ENCODE peak calls at places on chromosomes 2 and 18, in five cellular contexts. N is CD8-positive, alpha-beta T cell; E is stimulated activated CD8-positive, alpha-beta memory T cell treated with anti-CD3 and anti-CD28 coated beads, Interleukin-15, amount 100 ng/mL, for 48 hours; M is activated T-cell treated with anti-CD3 and anti-CD28 coated beads for 1 hour; D is BJ. J is an unnamed sample.

GRCh38 chr2:189369566-189369965 is 71.7 kb upstream of the WDR75 start:
- DNase-seq in N (no peak), E (no peak), M (no peak), D (no peak), J (no peak)

GRCh38 chr2:102788216-102788879 is 26.5 kb downstream of the TMEM182 start:
- DNase-seq in N (no peak), E (no peak), M (no peak), D (no peak), J (no peak)

GRCh38 chr2:153477096-153477555 is 1.4 kb downstream of the RPRM start:
- DNase-seq in N (no peak), E (no peak), M (no peak), D (no peak), J (no peak)

GRCh38 chr2:22213237-22213636 is 1089.5 kb downstream of the TDRD15 start:
- DNase-seq in N (no peak), E (no peak), M (no peak), D (no peak), J (no peak)

GRCh38 chr2:128605421-128605820 is 286.8 kb upstream of the HS6ST1 start:
- DNase-seq in N (no peak), E (no peak), M (no peak), D (no peak), J (no peak)

GRCh38 chr2:70936979-70937811 is 1.5 kb downstream of the ATP6V1B1 start:
- DNase-seq in N (no peak), E (no peak), M (no peak), D (no peak), J (no peak)

GRCh38 chr2:237892478-237892877 is 33.1 kb downstream of the RAMP1 start:
- DNase-seq in N (no peak), E (no peak), M (no peak), D (no peak), J (no peak)

GRCh38 chr2:238061310-238062202 is 755 bp downstream of the SCLY start:
- DNase-seq in N (peak; percentile 30), E (no peak), M (peak; percentile 16), D (no peak), J (peak; percentile 27)

GRCh38 chr2:177758591-177759371 is 313.8 kb downstream of the PDE11A start:
- DNase-seq in N (no peak), E (no peak), M (no peak), D (no peak), J (peak; percentile 64)

GRCh38 chr2:46970334-46971288 is 55.0 kb upstream of the MCFD2 start:
- DNase-seq in N (no peak), E (no peak), M (no peak), D (no peak), J (no peak)

GRCh38 chr2:10826625-10827024 is 14.0 kb upstream of the PDIA6 start:
- DNase-seq in N (no peak), E (no peak), M (no peak), D (no peak), J (no peak)

GRCh38 chr2:73292316-73292905 is 937 bp downstream of the EGR4 start:
- DNase-seq in N (no peak), E (no peak), M (no peak), D (no peak), J (no peak)

GRCh38 chr2:88147145-88147544 is 19.3 kb upstream of the FABP1 start:
- DNase-seq in N (no peak), E (no peak), M (no peak), D (no peak), J (no peak)

GRCh38 chr2:23436346-23437099 is 51.5 kb downstream of the KLHL29 start:
- DNase-seq in N (peak; percentile 13), E (peak; percentile 40), M (no peak), D (no peak), J (no peak)

GRCh38 chr2:122023059-122023879 is 267.8 kb downstream of the TSN start:
- DNase-seq in N (no peak), E (no peak), M (no peak), D (no peak), J (no peak)

GRCh38 chr18:48832961-48833700 is 117.6 kb downstream of the SMAD7 start:
- DNase-seq in N (peak; percentile 16), E (no peak), M (no peak), D (no peak), J (no peak)

GRCh38 chr18:76351961-76352581 is 143.0 kb downstream of the ZNF516 start:
- DNase-seq in N (no peak), E (no peak), M (no peak), D (peak; percentile 84), J (no peak)

GRCh38 chr2:134127496-134127895 is 126.4 kb upstream of the MGAT5 start:
- DNase-seq in N (peak; percentile 49), E (peak; percentile 65), M (peak; percentile 25), D (no peak), J (no peak)

GRCh38 chr18:10518595-10519273 is 7.1 kb upstream of the NAPG start:
- DNase-seq in N (no peak), E (no peak), M (no peak), D (no peak), J (no peak)

GRCh38 chr18:55095579-55095978 is 136.3 kb upstream of the CCDC68 start:
- DNase-seq in N (no peak), E (no peak), M (no peak), D (no peak), J (no peak)

GRCh38 chr2:152054593-152054992 is 44.3 kb downstream of the CACNB4 start:
- DNase-seq in N (no peak), E (no peak), M (no peak), D (peak; percentile 57), J (no peak)

GRCh38 chr2:168350380-168350779 is 103.0 kb upstream of the STK39 start:
- DNase-seq in N (no peak), E (no peak), M (no peak), D (no peak), J (no peak)

GRCh38 chr2:1749750-1750149 is 5.4 kb upstream of the PXDN start:
- DNase-seq in N (no peak), E (no peak), M (no peak), D (no peak), J (no peak)

GRCh38 chr2:121505005-121505404 is 25.7 kb upstream of the RNU4ATAC start:
- DNase-seq in N (no peak), E (no peak), M (no peak), D (peak; percentile 60), J (no peak)

GRCh38 chr2:84970956-84971798 is at the start of gene KCMF1:
- DNase-seq in N (peak; percentile 72), E (peak; percentile 58), M (peak; percentile 58), D (no peak), J (peak; percentile 65)

GRCh38 chr2:52074139-52074719 is 1042.3 kb upstream of the NRXN1 start:
- DNase-seq in N (no peak), E (no peak), M (no peak), D (no peak), J (no peak)

GRCh38 chr18:68181956-68182355 is 533.0 kb downstream of the TMX3 start:
- DNase-seq in N (no peak), E (no peak), M (no peak), D (no peak), J (no peak)